ENCODE peak calls at places on chromosome X, in seven cellular contexts. Q is stomach, D is type B pancreatic cell, H is BJ, P is WERI-Rb-1, M is upper lobe of right lung, A is heart right ventricle. R is an unnamed sample.

GRCh38 chrX:15664487-15665444 is at the start of gene CLTRN:
- DNase-seq in D (no peak), P (no peak), H (no peak), Q (no peak), M (no peak), A (no peak), R (no peak)

GRCh38 chrX:134949271-134949670 is 41.5 kb upstream of the SMIM10 start:
- DNase-seq in H (no peak), P (no peak), A (no peak), M (no peak), Q (no peak), D (no peak), R (no peak)

GRCh38 chrX:119272882-119273806 is 37.1 kb downstream of the PGRMC1 start:
- DNase-seq in M (peak), D (no peak), A (peak), P (no peak), H (no peak), Q (peak), R (peak)

GRCh38 chrX:25524150-25524549 is 508.4 kb upstream of the ARX start:
- DNase-seq in Q (no peak), A (no peak), D (no peak), M (no peak), H (no peak), P (no peak), R (no peak)

GRCh38 chrX:131802836-131803626 is 220.1 kb upstream of the STK26 start:
- DNase-seq in D (no peak), A (peak), H (no peak), M (no peak), P (peak), Q (peak), R (no peak)

GRCh38 chrX:13471269-13471668 is 98.1 kb upstream of the EGFL6 start:
- DNase-seq in P (peak), H (no peak), D (no peak), M (no peak), A (no peak), Q (no peak), R (peak)

GRCh38 chrX:12894074-12894691 is 12.2 kb upstream of the TLR8 start:
- DNase-seq in A (no peak), H (no peak), Q (peak), P (peak), M (no peak), D (no peak), R (peak)

GRCh38 chrX:65647801-65648200 is 19.7 kb upstream of the MSN start:
- DNase-seq in Q (no peak), H (no peak), A (no peak), M (no peak), P (no peak), D (no peak), R (no peak)

GRCh38 chrX:302975-303374 is 15.6 kb downstream of the GTPBP6 start:
- DNase-seq in A (no peak), P (no peak), M (no peak), H (no peak), Q (no peak), D (no peak), R (no peak)

GRCh38 chrX:135463937-135464336 is 42.2 kb downstream of the SMIM10L2A start:
- DNase-seq in D (no peak), A (no peak), P (no peak), Q (no peak), M (no peak), H (no peak), R (no peak)

GRCh38 chrX:120769576-120770341 is 105.9 kb downstream of the CT47B1 start:
- DNase-seq in P (no peak), A (no peak), M (no peak), Q (no peak), D (no peak), H (peak), R (peak)

GRCh38 chrX:94401426-94401825 is 727.4 kb downstream of the FAM133A start:
- DNase-seq in P (no peak), M (no peak), Q (peak), D (no peak), H (no peak), A (no peak), R (no peak)

GRCh38 chrX:81120936-81121351 is 80.8 kb downstream of the HMGN5 start:
- DNase-seq in A (peak), P (peak), H (no peak), Q (peak), M (no peak), D (no peak), R (peak)

GRCh38 chrX:148223361-148223760 is 242.2 kb downstream of the FMR1NB start:
- DNase-seq in A (no peak), D (no peak), H (no peak), Q (no peak), P (no peak), M (no peak), R (no peak)

GRCh38 chrX:54237014-54237413 is 54.0 kb upstream of the FAM120C start:
- DNase-seq in P (no peak), D (no peak), H (no peak), M (no peak), Q (no peak), A (no peak), R (no peak)

GRCh38 chrX:147958316-147958715 is 22.8 kb upstream of the FMR1NB start:
- DNase-seq in H (peak), P (no peak), A (no peak), Q (no peak), M (no peak), D (no peak), R (no peak)

GRCh38 chrX:129781134-129782014 is 1.6 kb downstream of the SASH3 start:
- DNase-seq in M (peak), P (no peak), H (no peak), D (no peak), A (peak), Q (peak), R (no peak)

GRCh38 chrX:13109811-13110210 is 65.4 kb upstream of the FAM9C start:
- DNase-seq in Q (no peak), M (no peak), D (no peak), H (no peak), P (no peak), A (no peak), R (no peak)

GRCh38 chrX:386239-386767 is 404 bp downstream of the PPP2R3B start:
- DNase-seq in P (no peak), Q (no peak), D (no peak), A (no peak), M (no peak), H (no peak), R (peak)

GRCh38 chrX:154654925-154655324 is 1.5 kb upstream of the CTAG2 start:
- DNase-seq in D (no peak), Q (no peak), H (no peak), P (no peak), A (no peak), M (no peak), R (no peak)

GRCh38 chrX:71616672-71617529 is 1.4 kb downstream of the CXCR3 start:
- DNase-seq in M (no peak), P (no peak), D (no peak), Q (no peak), H (no peak), A (no peak), R (no peak)

GRCh38 chrX:46407753-46408130 is 137.5 kb downstream of the ZNF674 start:
- DNase-seq in D (no peak), H (no peak), A (no peak), P (no peak), Q (no peak), M (no peak), R (no peak)

GRCh38 chrX:38513087-38513742 is 48.1 kb upstream of the TSPAN7 start:
- DNase-seq in P (no peak), D (no peak), Q (no peak), A (no peak), M (no peak), H (no peak), R (no peak)

GRCh38 chrX:1521459-1521956 is 15.5 kb downstream of the P2RY8 start:
- DNase-seq in P (no peak), Q (no peak), M (peak), H (no peak), D (no peak), A (no peak), R (no peak)

GRCh38 chrX:6738518-6739470 is 203.9 kb upstream of the VCX3A start:
- DNase-seq in P (no peak), A (no peak), M (no peak), Q (no peak), D (no peak), H (no peak), R (no peak)

GRCh38 chrX:105190252-105190853 is 30.1 kb downstream of the TEX13A start:
- DNase-seq in D (no peak), Q (no peak), H (no peak), A (no peak), P (no peak), M (no peak), R (peak)

GRCh38 chrX:108312938-108313337 is 125.3 kb downstream of the COL4A6 start:
- DNase-seq in H (no peak), Q (peak), M (no peak), P (no peak), A (peak), D (no peak), R (peak)

GRCh38 chrX:147848009-147848408 is 63.7 kb upstream of the FMR1 start:
- DNase-seq in A (no peak), Q (no peak), P (no peak), H (no peak), D (no peak), M (no peak), R (no peak)

GRCh38 chrX:43661521-43662240 is 5.6 kb downstream of the MAOA start:
- DNase-seq in D (no peak), M (no peak), H (no peak), Q (no peak), P (no peak), A (no peak), R (no peak)

GRCh38 chrX:27966955-27967354 is 14.3 kb downstream of the DCAF8L1 start:
- DNase-seq in P (no peak), Q (no peak), D (no peak), M (no peak), A (no peak), H (no peak), R (no peak)

GRCh38 chrX:103919336-103919682 is 43.1 kb upstream of the TMSB15B start:
- DNase-seq in D (no peak), A (no peak), H (no peak), Q (no peak), P (peak), M (no peak), R (no peak)

GRCh38 chrX:135688137-135688536 is 25.3 kb upstream of the CT45A1 start:
- DNase-seq in D (no peak), H (no peak), M (no peak), P (peak), Q (no peak), A (no peak), R (peak)

GRCh38 chrX:137418086-137418485 is 147.8 kb upstream of the ZIC3 start:
- DNase-seq in P (no peak), M (no peak), A (no peak), D (no peak), Q (no peak), H (no peak), R (no peak)

GRCh38 chrX:48937065-48937907 is 18.5 kb upstream of the PIM2 start:
- DNase-seq in Q (peak), M (peak), A (peak), D (no peak), P (no peak), H (no peak), R (peak)

GRCh38 chrX:23012162-23012561 is 12.4 kb downstream of the DDX53 start:
- DNase-seq in H (no peak), Q (no peak), P (no peak), M (no peak), D (no peak), A (no peak), R (no peak)

GRCh38 chrX:122739770-122740169 is 444.3 kb upstream of the GRIA3 start:
- DNase-seq in P (no peak), H (no peak), A (no peak), Q (no peak), D (no peak), M (no peak), R (peak)

DNA sequence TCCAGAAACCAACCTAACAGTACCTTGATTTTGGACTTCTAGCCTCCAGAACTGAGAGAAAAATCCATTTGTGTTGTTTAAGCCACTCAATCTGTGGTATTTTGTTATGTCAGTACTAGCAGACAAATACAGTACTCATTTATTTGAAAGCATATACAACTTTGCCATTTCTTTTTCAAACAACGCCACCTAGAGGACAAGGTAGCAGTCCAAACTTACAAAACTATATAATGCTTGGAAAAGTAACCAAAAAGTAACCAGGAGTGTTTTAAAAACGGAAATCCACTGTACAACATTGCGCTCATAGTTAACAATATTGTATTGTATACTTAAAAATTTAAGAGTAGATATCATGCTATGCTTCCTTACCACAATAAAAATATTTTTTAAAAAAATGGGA is 37.0 kb upstream of the FGF13 start:
- DNase-seq in D (no peak), M (no peak), A (no peak), P (no peak), Q (no peak), H (no peak), R (peak)
- TF ChIP-seq CTCF in D (peak), M (peak), A (peak), P (peak), Q (no peak), H (peak), R (peak)

DNA sequence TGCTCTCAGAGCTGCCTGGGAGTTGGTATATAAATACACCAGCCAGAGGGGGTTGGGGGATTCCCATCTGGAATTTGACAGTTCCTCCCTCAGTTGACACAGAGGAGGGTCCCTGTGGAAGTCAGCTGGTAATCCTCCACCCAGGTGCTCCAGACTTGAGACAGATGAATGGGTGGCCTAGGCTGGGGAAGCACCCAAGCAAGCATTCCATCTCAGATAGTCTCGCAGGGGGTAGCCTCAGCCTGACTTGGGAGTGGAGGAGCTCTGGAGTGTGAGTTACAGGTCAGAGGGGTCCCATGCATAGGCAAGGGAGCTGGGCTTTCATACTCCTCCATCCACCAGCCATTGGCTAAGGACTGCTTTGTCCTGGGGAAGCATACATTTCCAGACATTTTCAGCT is 229.3 kb upstream of the BCOR start:
- DNase-seq in A (no peak), D (no peak), M (no peak), Q (no peak), H (no peak), P (no peak), R (no peak)
- TF ChIP-seq CTCF in A (no peak), D (no peak), M (no peak), Q (no peak), H (no peak), P (no peak), R (no peak)

DNA sequence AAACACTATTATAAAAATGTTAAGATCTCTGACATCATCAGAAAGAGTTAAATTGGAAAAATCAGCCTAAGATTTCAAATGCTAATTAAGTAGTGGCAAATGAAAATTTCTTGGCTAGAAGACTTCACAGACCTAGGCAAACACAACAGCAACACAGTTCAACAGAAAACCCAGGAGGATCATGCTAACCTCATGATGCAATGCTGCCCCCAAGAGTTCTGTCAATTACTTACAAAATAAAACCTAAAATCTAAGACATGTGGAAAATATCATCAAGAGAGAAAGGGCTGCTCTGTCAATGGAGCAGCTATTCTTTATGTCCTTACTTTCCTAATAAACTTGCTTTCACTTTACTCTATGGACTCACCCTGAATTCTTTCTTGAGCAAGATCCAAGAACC is 21.0 kb downstream of the S100G start:
- DNase-seq in H (no peak), M (no peak), D (no peak), P (no peak), A (no peak), Q (no peak), R (peak)
- TF ChIP-seq CTCF in H (peak), M (peak), D (peak), P (peak), A (peak), Q (no peak), R (peak)

DNA sequence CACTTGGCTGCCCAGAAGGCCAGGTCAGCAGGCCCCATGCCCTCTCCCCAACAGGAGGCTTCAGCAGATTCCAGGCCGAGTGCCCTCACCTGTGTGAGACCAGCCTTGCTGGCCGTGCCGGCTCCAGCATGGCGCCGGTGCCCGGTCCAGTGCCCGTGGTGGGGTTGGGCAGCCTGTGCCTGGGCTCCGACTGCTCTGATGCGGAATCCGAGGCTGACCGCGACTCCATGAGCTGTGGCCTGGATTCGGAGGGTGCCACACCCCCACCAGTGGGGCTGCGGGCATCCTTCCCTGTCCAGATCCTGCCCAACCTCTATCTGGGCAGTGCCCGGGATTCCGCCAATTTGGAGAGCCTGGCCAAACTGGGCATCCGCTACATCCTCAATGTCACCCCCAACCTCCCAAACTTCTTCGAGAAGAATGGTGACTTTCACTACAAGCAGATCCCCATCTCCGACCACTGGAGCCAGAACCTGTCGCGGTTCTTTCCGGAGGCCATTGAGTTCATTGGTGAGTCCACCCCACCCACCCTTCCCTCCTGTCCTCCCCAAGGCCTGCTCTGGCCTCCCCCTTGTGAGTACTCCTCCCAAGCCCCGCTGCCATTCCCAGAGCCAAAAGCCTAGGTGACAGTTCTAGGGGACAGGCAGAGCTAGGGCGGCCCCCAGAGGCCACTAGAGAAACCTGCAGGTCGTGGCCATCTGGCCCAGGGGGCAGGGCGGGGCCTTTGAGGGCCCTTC is 2.3 kb downstream of the DUSP9 start:
- DNase-seq in A (peak), Q (no peak), M (peak), H (no peak), D (no peak), P (peak), R (peak)
- TF ChIP-seq CTCF in A (peak), Q (no peak), M (peak), H (peak), D (peak), P (peak), R (peak)

GRCh38 chrX:110462957-110463356 is 104.3 kb downstream of the RTL9 start:
- DNase-seq in M (no peak), P (no peak), H (no peak), D (no peak), Q (no peak), A (no peak), R (no peak)
- TF ChIP-seq CTCF in M (no peak), P (no peak), H (peak), D (peak), Q (no peak), A (no peak), R (peak)

GRCh38 chrX:11129546-11129945 is 18.4 kb downstream of the HCCS start:
- DNase-seq in M (no peak), Q (no peak), H (no peak), D (no peak), A (no peak), P (no peak), R (peak)

GRCh38 chrX:11125079-11125478 is 13.9 kb downstream of the HCCS start:
- DNase-seq in D (no peak), A (no peak), H (no peak), M (no peak), Q (no peak), P (no peak), R (no peak)

GRCh38 chrX:11135483-11136185 is 24.5 kb downstream of the HCCS start:
- DNase-seq in D (no peak), H (no peak), M (no peak), P (no peak), Q (no peak), A (no peak), R (no peak)

GRCh38 chrX:11130142-11130541 is 19.0 kb downstream of the HCCS start:
- DNase-seq in H (no peak), P (no peak), M (no peak), D (no peak), Q (no peak), A (no peak), R (no peak)
- TF ChIP-seq CTCF in H (no peak), P (no peak), M (no peak), D (no peak), Q (no peak), A (no peak), R (no peak)

GRCh38 chrX:39602226-39602625 is 495.5 kb downstream of the BCOR start:
- DNase-seq in H (no peak), Q (no peak), M (no peak), D (no peak), P (peak), A (no peak), R (no peak)
- TF ChIP-seq CTCF in H (no peak), Q (no peak), M (no peak), D (no peak), P (no peak), A (no peak), R (peak)

GRCh38 chrX:18676470-18676869 is 4.6 kb upstream of the RS1 start:
- DNase-seq in D (no peak), H (no peak), A (no peak), Q (no peak), M (no peak), P (no peak), R (peak)
- TF ChIP-seq CTCF in D (peak), H (no peak), A (peak), Q (no peak), M (no peak), P (no peak), R (peak)